ENCODE peak calls at places on chromosome 14, in four cellular contexts. L is ACHN, X is SW 1271, A is heart right ventricle. R is an unnamed sample.

GRCh38 chr14:69913686-69914085 is 34.5 kb downstream of the SMOC1 start:
- DNase-seq in L (no peak), X (no peak), A (no peak), R (no peak)

GRCh38 chr14:105399441-105399775 is 1.1 kb downstream of the TEX22 start:
- DNase-seq in L (no peak), X (no peak), A (no peak), R (peak; percentile 54)

GRCh38 chr14:64294672-64295413 is 672 bp upstream of the ESR2 start:
- DNase-seq in L (peak; percentile 67), X (no peak), A (peak; percentile 66), R (peak; percentile 86)

GRCh38 chr14:73255693-73256225 is 18.5 kb downstream of the PAPLN start:
- DNase-seq in L (no peak), X (no peak), A (no peak), R (no peak)

GRCh38 chr14:102620413-102620812 is 28.0 kb downstream of the RCOR1 start:
- DNase-seq in L (peak; percentile 5), X (no peak), A (no peak), R (no peak)

GRCh38 chr14:49619730-49620129 is 696 bp downstream of the RPL36AL start:
- DNase-seq in L (no peak), X (no peak), A (no peak), R (no peak)

GRCh38 chr14:22131749-22132476 is 457.1 kb downstream of the DAD1 start:
- DNase-seq in L (peak; percentile 35), X (no peak), A (no peak), R (no peak)

GRCh38 chr14:99724196-99724891 is 40.2 kb downstream of the CYP46A1 start:
- DNase-seq in L (no peak), X (no peak), A (no peak), R (no peak)

GRCh38 chr14:103064978-103065377 is 7.6 kb upstream of the CDC42BPB start:
- DNase-seq in L (peak; percentile 29), X (no peak), A (no peak), R (no peak)

GRCh38 chr14:35898217-35898775 is 72.2 kb downstream of the BRMS1L start:
- DNase-seq in L (no peak), X (no peak), A (no peak), R (no peak)

GRCh38 chr14:34363733-34364134 is 98.3 kb downstream of the SPTSSA start:
- DNase-seq in L (no peak), X (no peak), A (peak; percentile 10), R (no peak)

GRCh38 chr14:94597788-94598187 is 14.4 kb upstream of the SERPINA3 start:
- DNase-seq in L (no peak), X (no peak), A (no peak), R (no peak)

GRCh38 chr14:93019970-93020369 is 95.8 kb downstream of the ITPK1 start:
- DNase-seq in L (no peak), X (no peak), A (no peak), R (no peak)

GRCh38 chr14:89681086-89682018 is 264.3 kb upstream of the FOXN3 start:
- DNase-seq in L (no peak), X (no peak), A (no peak), R (no peak)

GRCh38 chr14:55272922-55273321 is 1.7 kb downstream of the FBXO34 start:
- DNase-seq in L (no peak), X (no peak), A (no peak), R (no peak)

GRCh38 chr14:65231286-65231980 is 129.1 kb upstream of the MAX start:
- DNase-seq in L (no peak), X (no peak), A (no peak), R (no peak)

GRCh38 chr14:85090681-85091080 is 439.3 kb upstream of the FLRT2 start:
- DNase-seq in L (no peak), X (no peak), A (no peak), R (no peak)

GRCh38 chr14:101965796-101966718 is 1.7 kb downstream of the DYNC1H1 start:
- DNase-seq in L (peak; percentile 10), X (peak; percentile 51), A (no peak), R (no peak)

GRCh38 chr14:52551696-52552062 is 626 bp downstream of the TXNDC16 start:
- DNase-seq in L (peak; percentile 33), X (peak; percentile 66), A (no peak), R (no peak)

GRCh38 chr14:94239416-94239815 is 53.7 kb downstream of the SERPINA10 start:
- DNase-seq in L (no peak), X (no peak), A (no peak), R (no peak)

GRCh38 chr14:105602243-105602750 is 75.9 kb downstream of the TMEM121 start:
- DNase-seq in L (no peak), X (no peak), A (no peak), R (no peak)

GRCh38 chr14:74549588-74549987 is 56.0 kb downstream of the ISCA2 start:
- DNase-seq in L (no peak), X (no peak), A (no peak), R (no peak)

GRCh38 chr14:68841030-68841809 is 48.4 kb upstream of the ZFP36L1 start:
- DNase-seq in L (no peak), X (no peak), A (no peak), R (no peak)

GRCh38 chr14:106268013-106268727 is 741.8 kb downstream of the TMEM121 start:
- DNase-seq in L (no peak), X (no peak), A (no peak), R (no peak)

GRCh38 chr14:70907996-70908917 is 998 bp downstream of the PCNX1 start:
- DNase-seq in L (peak; percentile 48), X (peak; percentile 44), A (peak; percentile 68), R (peak; percentile 73)

GRCh38 chr14:68297871-68298468 is 478.4 kb downstream of the RAD51B start:
- DNase-seq in L (no peak), X (peak; percentile 12), A (no peak), R (no peak)

GRCh38 chr14:66790101-66790500 is 282.2 kb downstream of the GPHN start:
- DNase-seq in L (no peak), X (no peak), A (no peak), R (no peak)

GRCh38 chr14:68651652-68652432 is 141.0 kb downstream of the ZFP36L1 start:
- DNase-seq in L (no peak), X (no peak), A (no peak), R (no peak)

GRCh38 chr14:103501921-103502669 is 20.5 kb downstream of the CKB start:
- DNase-seq in L (no peak), X (no peak), A (no peak), R (no peak)

GRCh38 chr14:50943943-50944646 is at the start of gene PYGL:
- DNase-seq in L (peak; percentile 76), X (peak; percentile 79), A (peak; percentile 60), R (peak; percentile 94)

GRCh38 chr14:75861161-75861621 is 120.6 kb downstream of the TGFB3 start:
- DNase-seq in L (peak; percentile 5), X (no peak), A (no peak), R (no peak)

GRCh38 chr14:100778951-100779690 is 46.8 kb upstream of the MEG3 start:
- DNase-seq in L (no peak), X (no peak), A (no peak), R (no peak)

GRCh38 chr14:22606380-22606779 is 8.3 kb downstream of the ABHD4 start:
- DNase-seq in L (no peak), X (no peak), A (no peak), R (no peak)

GRCh38 chr14:76131071-76131985 is 20.4 kb upstream of the GPATCH2L start:
- DNase-seq in L (no peak), X (no peak), A (no peak), R (no peak)

GRCh38 chr14:50601405-50601804 is 41.5 kb downstream of the ATL1 start:
- DNase-seq in L (no peak), X (no peak), A (no peak), R (no peak)